ENCODE peak calls at places on chromosomes 5 and 9, in five cellular contexts. One of them, this sample, is unnamed.

GRCh38 chr5:102715405-102715804 is 39.7 kb upstream of the PAM start:
- DNase-seq in cardiac muscle cell: peak; percentile 71
- DNase-seq in uterus: no peak
- DNase-seq in astrocyte: peak; percentile 85
- DNase-seq in heart left ventricle: no peak
- DNase-seq in this sample: no peak

GRCh38 chr5:435961-436640 is 6.9 kb upstream of the EXOC3 start:
- DNase-seq in cardiac muscle cell: peak; percentile 21
- DNase-seq in uterus: no peak
- DNase-seq in astrocyte: no peak
- DNase-seq in heart left ventricle: peak; percentile 40
- DNase-seq in this sample: no peak

GRCh38 chr9:22237497-22238363 is 208.9 kb upstream of the DMRTA1 start:
- DNase-seq in cardiac muscle cell: peak; percentile 84
- DNase-seq in uterus: no peak
- DNase-seq in astrocyte: peak; percentile 96
- DNase-seq in heart left ventricle: no peak
- DNase-seq in this sample: no peak

GRCh38 chr5:73218552-73219171 is 45.7 kb downstream of the TMEM174 start:
- DNase-seq in cardiac muscle cell: peak; percentile 56
- DNase-seq in uterus: no peak
- DNase-seq in astrocyte: peak; percentile 41
- DNase-seq in heart left ventricle: no peak
- DNase-seq in this sample: no peak

GRCh38 chr9:37957664-37957953 is 53.7 kb upstream of the SLC25A51 start:
- DNase-seq in cardiac muscle cell: no peak
- DNase-seq in uterus: no peak
- DNase-seq in astrocyte: no peak
- DNase-seq in heart left ventricle: no peak
- DNase-seq in this sample: no peak

GRCh38 chr9:122097679-122098315 is 4.7 kb upstream of the TTLL11 start:
- DNase-seq in cardiac muscle cell: peak; percentile 9
- DNase-seq in uterus: no peak
- DNase-seq in astrocyte: no peak
- DNase-seq in heart left ventricle: no peak
- DNase-seq in this sample: no peak

GRCh38 chr9:69046723-69047122 is 11.2 kb downstream of the FXN start:
- DNase-seq in cardiac muscle cell: no peak
- DNase-seq in uterus: no peak
- DNase-seq in astrocyte: no peak
- DNase-seq in heart left ventricle: no peak
- DNase-seq in this sample: no peak

GRCh38 chr5:177402271-177403043 is 2.0 kb upstream of the PFN3 start:
- DNase-seq in cardiac muscle cell: peak; percentile 61
- DNase-seq in uterus: peak; percentile 45
- DNase-seq in astrocyte: peak; percentile 42
- DNase-seq in heart left ventricle: peak; percentile 68
- DNase-seq in this sample: no peak

GRCh38 chr5:123000731-123001130 is 35.8 kb downstream of the PPIC start:
- DNase-seq in cardiac muscle cell: no peak
- DNase-seq in uterus: no peak
- DNase-seq in astrocyte: no peak
- DNase-seq in heart left ventricle: no peak
- DNase-seq in this sample: no peak

GRCh38 chr5:72013741-72014703 is 93.3 kb upstream of the MAP1B start:
- DNase-seq in cardiac muscle cell: peak; percentile 65
- DNase-seq in uterus: no peak
- DNase-seq in astrocyte: peak; percentile 71
- DNase-seq in heart left ventricle: no peak
- DNase-seq in this sample: no peak

GRCh38 chr5:72007336-72008111 is 99.8 kb upstream of the MAP1B start:
- DNase-seq in cardiac muscle cell: no peak
- DNase-seq in uterus: no peak
- DNase-seq in astrocyte: no peak
- DNase-seq in heart left ventricle: no peak
- DNase-seq in this sample: no peak

GRCh38 chr5:72010395-72010794 is 96.9 kb upstream of the MAP1B start:
- DNase-seq in cardiac muscle cell: no peak
- DNase-seq in uterus: no peak
- DNase-seq in astrocyte: no peak
- DNase-seq in heart left ventricle: no peak
- DNase-seq in this sample: no peak

GRCh38 chr5:72005676-72006075 is 101.6 kb upstream of the MAP1B start:
- DNase-seq in cardiac muscle cell: no peak
- DNase-seq in uterus: no peak
- DNase-seq in astrocyte: no peak
- DNase-seq in heart left ventricle: no peak
- DNase-seq in this sample: no peak

GRCh38 chr5:72009280-72009679 is 98.0 kb upstream of the MAP1B start:
- DNase-seq in cardiac muscle cell: no peak
- DNase-seq in uterus: no peak
- DNase-seq in astrocyte: no peak
- DNase-seq in heart left ventricle: no peak
- DNase-seq in this sample: no peak
- H3K4me3 ChIP-seq in cardiac muscle cell: no peak overlapping the region
- H3K4me3 ChIP-seq in uterus: no peak overlapping the region
- H3K4me3 ChIP-seq in astrocyte: no peak overlapping the region
- H3K4me3 ChIP-seq in heart left ventricle: no peak overlapping the region
- H3K4me3 ChIP-seq in this sample: no peak overlapping the region

DNA sequence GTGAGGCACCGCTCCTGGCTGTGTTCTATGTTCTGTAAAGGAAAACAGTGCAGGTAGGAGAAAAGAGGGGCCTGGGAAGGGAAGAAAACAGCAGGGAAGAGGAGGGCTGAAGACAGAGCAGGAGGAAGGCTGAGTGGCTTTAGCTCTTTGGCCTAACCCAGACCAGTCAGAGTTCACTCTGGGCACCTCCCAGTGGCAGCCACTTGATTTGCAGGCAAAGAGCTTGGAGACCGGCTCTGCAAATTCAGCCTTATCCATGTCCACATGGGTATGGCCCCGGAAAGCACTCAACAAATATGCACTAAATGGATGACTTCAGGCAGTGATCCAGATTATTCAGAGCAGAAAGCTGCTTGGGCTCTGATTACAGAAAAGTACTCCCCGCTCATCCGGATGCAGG is 4.4 kb upstream of the RNU6ATAC start:
- DNase-seq in cardiac muscle cell: no peak
- DNase-seq in uterus: no peak
- DNase-seq in astrocyte: no peak
- DNase-seq in heart left ventricle: no peak
- DNase-seq in this sample: no peak
- TF ChIP-seq CTCF in cardiac muscle cell: no peak
- TF ChIP-seq CTCF in uterus: no peak
- TF ChIP-seq CTCF in astrocyte: peak; percentile 19
- TF ChIP-seq CTCF in heart left ventricle: no peak
- TF ChIP-seq CTCF in this sample: no peak

GRCh38 chr5:54634089-54634488 is 116.5 kb downstream of the SNX18 start:
- DNase-seq in cardiac muscle cell: no peak
- DNase-seq in uterus: no peak
- DNase-seq in astrocyte: no peak
- DNase-seq in heart left ventricle: no peak
- DNase-seq in this sample: no peak
- H3K4me1 ChIP-seq in cardiac muscle cell: no peaks in the 10 kb centered on the region
- H3K4me1 ChIP-seq in uterus: peaks cover 2% of the 10 kb centered on the region
- H3K4me1 ChIP-seq in astrocyte: no peaks in the 10 kb centered on the region
- H3K4me1 ChIP-seq in heart left ventricle: no peaks in the 10 kb centered on the region
- H3K4me1 ChIP-seq in this sample: peaks cover 32% of the 10 kb centered on the region

GRCh38 chr5:139677404-139678282 is 29.5 kb downstream of the CXXC5 start:
- DNase-seq in cardiac muscle cell: no peak
- DNase-seq in uterus: no peak
- DNase-seq in astrocyte: no peak
- DNase-seq in heart left ventricle: no peak
- DNase-seq in this sample: no peak

GRCh38 chr5:139675825-139676224 is 27.7 kb downstream of the CXXC5 start:
- DNase-seq in cardiac muscle cell: no peak
- DNase-seq in uterus: no peak
- DNase-seq in astrocyte: no peak
- DNase-seq in heart left ventricle: no peak
- DNase-seq in this sample: no peak

GRCh38 chr5:139678283-139678613 is 30.1 kb downstream of the CXXC5 start:
- DNase-seq in cardiac muscle cell: no peak
- DNase-seq in uterus: no peak
- DNase-seq in astrocyte: no peak
- DNase-seq in heart left ventricle: no peak
- DNase-seq in this sample: no peak

GRCh38 chr5:139676406-139676805 is 28.3 kb downstream of the CXXC5 start:
- DNase-seq in cardiac muscle cell: no peak
- DNase-seq in uterus: no peak
- DNase-seq in astrocyte: no peak
- DNase-seq in heart left ventricle: no peak
- DNase-seq in this sample: no peak

GRCh38 chr5:139676951-139677367 is 28.8 kb downstream of the CXXC5 start:
- DNase-seq in cardiac muscle cell: no peak
- DNase-seq in uterus: no peak
- DNase-seq in astrocyte: no peak
- DNase-seq in heart left ventricle: no peak
- DNase-seq in this sample: no peak
- H3K4me3 ChIP-seq in cardiac muscle cell: no peak overlapping the region
- H3K4me3 ChIP-seq in uterus: no peak overlapping the region
- H3K4me3 ChIP-seq in astrocyte: no peak overlapping the region
- H3K4me3 ChIP-seq in heart left ventricle: no peak overlapping the region
- H3K4me3 ChIP-seq in this sample: peak overlapping the region; percentile 67

GRCh38 chr5:78006449-78006848 is 230.3 kb upstream of the TBCA start:
- DNase-seq in cardiac muscle cell: no peak
- DNase-seq in uterus: no peak
- DNase-seq in astrocyte: no peak
- DNase-seq in heart left ventricle: no peak
- DNase-seq in this sample: no peak

GRCh38 chr5:78005021-78005785 is 229.1 kb upstream of the TBCA start:
- DNase-seq in cardiac muscle cell: peak; percentile 62
- DNase-seq in uterus: no peak
- DNase-seq in astrocyte: peak; percentile 40
- DNase-seq in heart left ventricle: no peak
- DNase-seq in this sample: no peak

GRCh38 chr5:78008356-78008967 is 232.3 kb upstream of the TBCA start:
- DNase-seq in cardiac muscle cell: peak; percentile 70
- DNase-seq in uterus: no peak
- DNase-seq in astrocyte: peak; percentile 18
- DNase-seq in heart left ventricle: no peak
- DNase-seq in this sample: no peak

GRCh38 chr5:78007232-78007631 is 231.1 kb upstream of the TBCA start:
- DNase-seq in cardiac muscle cell: no peak
- DNase-seq in uterus: no peak
- DNase-seq in astrocyte: no peak
- DNase-seq in heart left ventricle: no peak
- DNase-seq in this sample: no peak

GRCh38 chr5:78009937-78010527 is 233.9 kb upstream of the TBCA start:
- DNase-seq in cardiac muscle cell: peak; percentile 87
- DNase-seq in uterus: no peak
- DNase-seq in astrocyte: peak; percentile 80
- DNase-seq in heart left ventricle: no peak
- DNase-seq in this sample: no peak
- TF ChIP-seq CTCF in cardiac muscle cell: peak; percentile 15
- TF ChIP-seq CTCF in uterus: no peak
- TF ChIP-seq CTCF in astrocyte: no peak
- TF ChIP-seq CTCF in heart left ventricle: no peak
- TF ChIP-seq CTCF in this sample: no peak

GRCh38 chr5:168653611-168654010 is 74.4 kb upstream of the PANK3 start:
- DNase-seq in cardiac muscle cell: no peak
- DNase-seq in uterus: no peak
- DNase-seq in astrocyte: no peak
- DNase-seq in heart left ventricle: no peak
- DNase-seq in this sample: no peak

GRCh38 chr5:168654225-168654624 is 75.1 kb upstream of the PANK3 start:
- DNase-seq in cardiac muscle cell: peak; percentile 77
- DNase-seq in uterus: peak; percentile 32
- DNase-seq in astrocyte: no peak
- DNase-seq in heart left ventricle: no peak
- DNase-seq in this sample: no peak

GRCh38 chr5:168652516-168652915 is 73.3 kb upstream of the PANK3 start:
- DNase-seq in cardiac muscle cell: no peak
- DNase-seq in uterus: no peak
- DNase-seq in astrocyte: no peak
- DNase-seq in heart left ventricle: no peak
- DNase-seq in this sample: no peak

GRCh38 chr5:168656633-168657032 is 77.5 kb upstream of the PANK3 start:
- DNase-seq in cardiac muscle cell: peak; percentile 90
- DNase-seq in uterus: no peak
- DNase-seq in astrocyte: peak; percentile 33
- DNase-seq in heart left ventricle: no peak
- DNase-seq in this sample: no peak

GRCh38 chr5:168655316-168655715 is 76.1 kb upstream of the PANK3 start:
- DNase-seq in cardiac muscle cell: no peak
- DNase-seq in uterus: no peak
- DNase-seq in astrocyte: no peak
- DNase-seq in heart left ventricle: no peak
- DNase-seq in this sample: no peak
- H3K4me1 ChIP-seq in cardiac muscle cell: peaks cover 7% of the 10 kb centered on the region
- H3K4me1 ChIP-seq in uterus: no peaks in the 10 kb centered on the region
- H3K4me1 ChIP-seq in astrocyte: peaks cover 5% of the 10 kb centered on the region
- H3K4me1 ChIP-seq in heart left ventricle: no peaks in the 10 kb centered on the region
- H3K4me1 ChIP-seq in this sample: peaks cover 5% of the 10 kb centered on the region

DNA sequence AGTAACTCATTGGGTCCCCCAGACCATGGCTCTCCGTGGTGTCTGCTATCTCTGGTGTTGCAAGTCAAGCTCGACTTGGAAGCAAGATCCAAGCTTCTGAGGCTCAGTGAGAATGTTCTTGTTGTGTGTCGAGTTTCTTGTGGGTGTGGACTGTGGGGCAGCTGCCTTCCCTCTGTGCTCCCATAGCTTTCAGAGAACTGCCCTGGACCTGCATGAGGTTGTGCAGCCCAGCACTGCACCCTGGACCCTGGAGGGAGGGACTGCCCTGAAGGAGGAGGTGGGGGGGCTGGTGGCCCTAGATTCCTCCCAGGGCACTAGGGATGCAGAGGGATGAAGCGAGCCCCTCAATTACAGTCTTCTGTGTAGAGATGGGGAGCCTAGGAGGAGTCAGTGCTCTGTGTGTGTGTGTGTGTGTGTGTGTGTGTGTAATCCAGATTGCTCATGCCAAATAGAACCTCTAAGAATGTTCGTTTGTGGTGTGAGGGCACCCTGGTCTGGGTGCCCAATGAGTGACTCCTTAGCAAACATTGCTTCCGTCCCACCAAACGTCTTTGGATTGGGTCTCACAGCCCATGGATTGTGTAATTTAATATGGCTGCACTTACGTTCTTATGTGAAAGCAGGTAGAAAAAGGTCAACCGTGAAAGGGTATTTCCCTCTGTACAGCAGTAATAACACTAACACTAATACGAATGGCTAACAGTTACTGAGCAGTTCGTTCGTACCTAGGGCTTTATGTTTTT is 143.3 kb upstream of the LMX1B start:
- DNase-seq in cardiac muscle cell: peak; percentile 12
- DNase-seq in uterus: no peak
- DNase-seq in astrocyte: no peak
- DNase-seq in heart left ventricle: peak; percentile 3
- DNase-seq in this sample: no peak
- H3K4me3 ChIP-seq in cardiac muscle cell: no peak overlapping the region
- H3K4me3 ChIP-seq in uterus: no peak overlapping the region
- H3K4me3 ChIP-seq in astrocyte: no peak overlapping the region
- H3K4me3 ChIP-seq in heart left ventricle: no peak overlapping the region
- H3K4me3 ChIP-seq in this sample: no peak overlapping the region

This sample was measured in thoracic aorta.